ENCODE peak calls at places on chromosomes 13 and 19, in five cellular contexts. R, N, Q, L and Z are unnamed samples.

GRCh38 chr19:13172335-13173128 is 22.3 kb downstream of the IER2 start:
- DNase-seq in R (peak; percentile 88), N (peak; percentile 89), Q (peak; percentile 92), L (peak; percentile 80), Z (peak; percentile 35)

GRCh38 chr13:59337070-59337469 is 826.7 kb downstream of the DIAPH3 start:
- DNase-seq in R (no peak), N (no peak), Q (no peak), L (peak; percentile 63), Z (no peak)

GRCh38 chr19:10417598-10418280 is 2.6 kb upstream of the PDE4A start:
- DNase-seq in R (no peak), N (no peak), Q (no peak), L (no peak), Z (no peak)

GRCh38 chr13:20191311-20191901 is 1.3 kb downstream of the GJB2 start:
- DNase-seq in R (no peak), N (no peak), Q (peak; percentile 86), L (peak; percentile 26), Z (no peak)

GRCh38 chr19:18764591-18765051 is 26.5 kb downstream of the COMP start:
- DNase-seq in R (no peak), N (no peak), Q (no peak), L (no peak), Z (no peak)

GRCh38 chr13:20514866-20515265 is 10.8 kb downstream of the CRYL1 start:
- DNase-seq in R (no peak), N (no peak), Q (no peak), L (no peak), Z (no peak)

GRCh38 chr19:18532208-18532890 is 10.5 kb upstream of the ELL start:
- DNase-seq in R (no peak), N (no peak), Q (no peak), L (no peak), Z (no peak)

GRCh38 chr19:644789-645188 is 5.1 kb downstream of the FGF22 start:
- DNase-seq in R (no peak), N (no peak), Q (no peak), L (no peak), Z (no peak)

GRCh38 chr13:79361299-79361698 is 44.8 kb downstream of the RBM26 start:
- DNase-seq in R (no peak), N (no peak), Q (no peak), L (no peak), Z (no peak)

GRCh38 chr13:27341616-27342015 is 71.0 kb downstream of the RASL11A start:
- DNase-seq in R (no peak), N (no peak), Q (no peak), L (peak; percentile 11), Z (no peak)

GRCh38 chr19:18529782-18530181 is 7.9 kb upstream of the ELL start:
- DNase-seq in R (no peak), N (no peak), Q (no peak), L (no peak), Z (no peak)

GRCh38 chr19:49889687-49890348 is 6.9 kb downstream of the IL4I1 start:
- DNase-seq in R (peak; percentile 76), N (no peak), Q (peak; percentile 78), L (peak; percentile 85), Z (peak; percentile 70)

GRCh38 chr19:8340341-8341096 is 2.5 kb downstream of the KANK3 start:
- DNase-seq in R (peak; percentile 73), N (no peak), Q (no peak), L (peak; percentile 49), Z (peak; percentile 47)

DNA sequence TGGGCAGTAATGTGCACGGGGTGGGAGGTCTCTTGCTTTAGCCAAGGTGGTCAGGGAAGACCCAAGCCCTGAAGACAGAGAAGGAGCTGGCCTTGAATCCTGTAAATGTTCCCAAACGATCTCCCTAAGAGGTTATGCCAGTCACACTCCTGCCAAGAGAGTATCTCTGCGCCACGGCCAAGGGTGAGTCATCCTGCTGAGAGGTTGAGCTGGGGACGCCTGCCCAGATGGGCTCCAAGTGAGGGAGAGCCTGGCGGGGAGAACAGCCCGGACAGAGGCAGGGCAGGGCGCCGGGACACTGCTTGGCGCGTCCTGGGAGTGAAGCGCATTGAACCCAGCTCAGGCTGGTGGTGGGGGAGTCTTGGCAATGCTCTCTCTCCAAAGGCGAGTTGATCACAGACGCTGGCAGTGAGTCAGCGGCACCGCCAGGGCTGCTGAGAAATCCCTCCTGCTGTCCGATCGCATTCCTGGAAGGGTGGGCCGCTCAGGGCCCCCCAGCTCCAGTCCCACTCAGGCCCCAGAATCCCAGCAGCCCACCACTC is 16.4 kb downstream of the SULT2B1 start:
- DNase-seq in R (peak; percentile 91), N (peak; percentile 80), Q (peak; percentile 67), L (peak; percentile 91), Z (peak; percentile 96)
- H3K27ac ChIP-seq in R (peak overlapping the region; percentile 80), N (peak overlapping the region; percentile 47), Q (no peak overlapping the region), L (no peak overlapping the region), Z (peak overlapping the region; percentile 92)

DNA sequence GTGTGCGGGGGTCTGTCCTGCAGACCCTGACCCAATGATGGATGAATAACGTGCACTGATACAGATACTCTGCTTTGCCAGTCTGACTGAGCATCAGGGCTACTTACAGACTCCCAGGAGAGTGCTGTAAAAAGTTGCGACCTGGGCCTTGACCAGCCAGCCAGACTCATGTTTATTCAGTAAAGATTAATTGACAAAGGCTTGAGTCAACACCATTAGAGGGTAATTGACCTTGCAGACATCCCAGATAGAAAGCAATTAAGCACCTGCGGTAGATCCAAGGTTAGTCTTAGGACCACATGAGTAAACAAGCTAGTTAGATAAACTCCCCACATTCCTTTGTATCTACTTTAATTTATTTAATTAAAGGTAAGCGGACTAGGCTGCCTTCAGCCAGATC is 10.4 kb downstream of the NUDT19 start:
- DNase-seq in R (no peak), N (no peak), Q (no peak), L (no peak), Z (no peak)
- H3K4me3 ChIP-seq in R (no peak overlapping the region), N (no peak overlapping the region), Q (no peak overlapping the region), L (no peak overlapping the region), Z (no peak overlapping the region)

GRCh38 chr13:40790232-40790631 is 821 bp downstream of the SLC25A15 start:
- DNase-seq in R (no peak), N (no peak), Q (no peak), L (no peak), Z (no peak)

GRCh38 chr13:40796649-40797048 is 7.2 kb downstream of the SLC25A15 start:
- DNase-seq in R (peak; percentile 16), N (no peak), Q (no peak), L (no peak), Z (no peak)

GRCh38 chr13:40794414-40795368 is 5.3 kb downstream of the SLC25A15 start:
- DNase-seq in R (no peak), N (no peak), Q (no peak), L (no peak), Z (no peak)

GRCh38 chr13:40792284-40793051 is 3.1 kb downstream of the SLC25A15 start:
- DNase-seq in R (peak; percentile 43), N (no peak), Q (no peak), L (no peak), Z (no peak)

GRCh38 chr13:40793339-40793738 is 3.9 kb downstream of the SLC25A15 start:
- DNase-seq in R (peak; percentile 7), N (no peak), Q (no peak), L (no peak), Z (no peak)
- TF ChIP-seq CTCF in R (no peak), N (no peak), Q (no peak), L (no peak), Z (no peak)

DNA sequence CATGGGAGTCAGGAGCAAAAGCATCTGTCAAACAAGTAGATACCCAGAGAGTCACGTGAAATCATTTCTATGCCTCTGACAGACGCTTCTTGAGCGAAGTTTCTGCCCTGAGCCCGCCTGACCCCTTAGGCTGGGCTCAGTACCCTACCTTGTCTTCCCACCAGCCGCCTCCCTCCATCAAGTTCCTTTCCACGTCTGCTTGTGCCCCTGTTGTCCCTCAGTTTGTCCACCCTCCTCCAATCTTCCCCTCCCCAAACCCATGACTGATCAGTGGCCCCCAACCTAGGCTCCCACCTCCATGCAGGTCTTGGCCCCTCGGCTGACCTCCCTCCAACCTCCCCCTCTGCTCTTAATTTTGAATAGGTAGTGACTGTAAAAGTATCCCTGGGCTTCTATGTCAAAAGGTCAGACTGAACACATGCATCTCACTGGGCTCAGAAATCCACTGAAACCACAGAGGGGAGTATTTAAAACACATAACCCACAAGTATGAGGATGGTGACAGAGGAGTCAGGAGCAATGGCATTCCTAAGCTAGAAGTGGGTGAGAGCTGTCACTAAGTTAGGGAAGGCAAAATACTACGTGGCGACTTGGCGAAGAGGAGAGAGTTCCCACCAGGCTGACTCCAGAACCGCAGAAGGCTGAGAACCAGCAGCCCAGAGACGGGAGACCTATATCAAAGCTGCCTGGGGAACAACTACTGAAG is 1.7 kb upstream of the ZNF446 start:
- DNase-seq in R (no peak), N (no peak), Q (no peak), L (peak; percentile 39), Z (no peak)
- H3K27ac ChIP-seq in R (no peak overlapping the region), N (peak overlapping the region; percentile 96), Q (no peak overlapping the region), L (peak overlapping the region; percentile 89), Z (no peak overlapping the region)

GRCh38 chr13:112066624-112067004 is 335 bp upstream of the SOX1 start:
- DNase-seq in R (no peak), N (no peak), Q (peak; percentile 60), L (peak; percentile 58), Z (no peak)

GRCh38 chr13:112064222-112064621 is 2.7 kb upstream of the SOX1 start:
- DNase-seq in R (no peak), N (no peak), Q (no peak), L (no peak), Z (no peak)

GRCh38 chr13:112067121-112067741 is at the start of gene SOX1:
- DNase-seq in R (no peak), N (no peak), Q (no peak), L (peak; percentile 17), Z (no peak)

GRCh38 chr13:112065521-112065866 is 1.5 kb upstream of the SOX1 start:
- DNase-seq in R (no peak), N (no peak), Q (no peak), L (no peak), Z (no peak)

DNA sequence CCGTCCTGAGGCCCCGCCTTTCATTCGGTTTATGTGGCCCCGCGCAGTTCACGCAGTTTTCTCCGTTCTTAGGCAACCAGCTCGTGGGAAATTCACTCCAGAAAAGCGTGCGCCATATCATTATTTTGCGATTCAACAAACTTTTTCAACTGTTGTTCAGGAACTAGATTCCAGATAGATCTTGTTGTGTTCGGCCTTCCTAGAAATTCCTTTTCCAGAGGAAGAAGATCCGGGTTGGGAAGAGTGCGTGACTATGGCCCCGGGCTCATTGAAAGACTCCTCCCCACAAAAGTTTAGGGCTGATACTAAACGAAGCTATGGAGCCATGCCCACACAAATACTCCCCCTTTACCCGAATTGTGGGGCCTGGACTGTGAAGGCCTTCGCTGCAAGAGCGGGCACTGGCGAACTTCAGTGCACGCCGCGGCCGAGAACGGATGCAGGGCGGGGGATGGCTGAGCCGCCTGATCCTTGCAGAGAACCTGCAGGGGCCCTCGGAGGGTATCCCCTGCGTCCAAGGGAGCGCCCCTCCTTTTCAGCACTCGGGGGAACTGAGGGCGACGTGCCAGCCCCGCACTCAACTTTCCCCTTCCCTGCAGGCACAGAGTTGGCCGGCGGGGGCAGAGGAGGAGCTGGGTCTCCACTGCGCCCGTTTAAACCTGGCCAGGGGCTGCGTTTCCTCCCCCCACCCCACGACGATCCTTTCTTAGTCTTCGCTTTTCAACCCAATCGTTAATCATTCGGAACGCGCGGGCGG is 904 bp upstream of the SOX1 start:
- DNase-seq in R (no peak), N (no peak), Q (no peak), L (no peak), Z (no peak)
- H3K4me3 ChIP-seq in R (peak overlapping the region; percentile 23), N (peak overlapping the region; percentile 56), Q (peak overlapping the region; percentile 13), L (peak overlapping the region; percentile 33), Z (no peak overlapping the region)